ENCODE peak calls at places on chromosome 9, in eight cellular contexts. V is GM12865; W is iris pigment epithelial cell; R is NCI-H2029; B is ELR; A is EL; T is tibial nerve; F is CD4-positive, CD25-positive, alpha-beta regulatory T cell. J is an unnamed sample.

GRCh38 chr9:1978941-1979340 is 36.2 kb upstream of the SMARCA2 start:
- DNase-seq in W (peak), T (no peak), A (peak), F (no peak), B (peak), R (no peak), V (no peak), J (peak)

GRCh38 chr9:32463500-32463899 is 62.5 kb downstream of the RIGI start:
- DNase-seq in B (no peak), R (no peak), V (no peak), W (no peak), A (no peak), T (no peak), F (no peak), J (no peak)

GRCh38 chr9:107337676-107338590 is 54.9 kb downstream of the RAD23B start:
- DNase-seq in V (no peak), F (no peak), R (no peak), B (no peak), A (no peak), W (no peak), T (no peak), J (peak)

GRCh38 chr9:7185612-7186011 is 427.8 kb downstream of the KDM4C start:
- DNase-seq in T (no peak), R (no peak), A (peak), V (no peak), F (no peak), B (peak), W (peak), J (peak)

GRCh38 chr9:134485653-134486052 is 155.9 kb upstream of the COL5A1 start:
- DNase-seq in R (no peak), T (peak), A (no peak), B (no peak), V (no peak), F (no peak), W (no peak), J (no peak)

GRCh38 chr9:68999393-69000105 is 14.4 kb downstream of the PRKACG start:
- DNase-seq in A (peak), W (peak), T (no peak), R (peak), F (peak), V (peak), B (peak), J (peak)

GRCh38 chr9:118962426-118962825 is 406.8 kb downstream of the BRINP1 start:
- DNase-seq in A (peak), F (no peak), R (no peak), V (no peak), T (no peak), W (peak), B (peak), J (peak)

GRCh38 chr9:121376214-121376830 is 6.3 kb upstream of the STOM start:
- DNase-seq in F (no peak), T (no peak), A (no peak), V (no peak), R (no peak), B (peak), W (no peak), J (peak)

GRCh38 chr9:109989296-109989695 is 209.3 kb downstream of the PALM2AKAP2 start:
- DNase-seq in B (no peak), W (peak), V (no peak), R (no peak), A (peak), F (no peak), T (no peak), J (peak)

GRCh38 chr9:134630861-134631260 is 10.7 kb upstream of the COL5A1 start:
- DNase-seq in A (no peak), R (no peak), W (no peak), B (no peak), F (no peak), T (peak), V (no peak), J (no peak)

GRCh38 chr9:107351382-107352045 is 68.4 kb downstream of the RAD23B start:
- DNase-seq in T (no peak), A (no peak), V (no peak), B (peak), F (no peak), W (peak), R (no peak), J (no peak)

GRCh38 chr9:109098221-109098959 is 21.4 kb downstream of the TMEM245 start:
- DNase-seq in A (peak), T (no peak), F (no peak), W (peak), B (peak), V (peak), R (peak), J (peak)

GRCh38 chr9:106590759-106591505 is 272.0 kb upstream of the ZNF462 start:
- DNase-seq in F (no peak), A (peak), W (no peak), B (no peak), V (no peak), R (no peak), T (no peak), J (no peak)

GRCh38 chr9:105681724-105682123 is 12.6 kb upstream of the TMEM38B start:
- DNase-seq in V (no peak), A (peak), T (no peak), W (peak), R (no peak), F (no peak), B (peak), J (peak)

GRCh38 chr9:110115341-110115820 is 92.6 kb downstream of the C9orf152 start:
- DNase-seq in F (no peak), T (no peak), V (no peak), R (no peak), W (peak), B (peak), A (peak), J (peak)

GRCh38 chr9:35912791-35913400 is 3.6 kb downstream of the SPAAR start:
- DNase-seq in R (no peak), T (no peak), B (no peak), A (no peak), F (no peak), W (no peak), V (no peak), J (no peak)

GRCh38 chr9:138058181-138058580 is 180.6 kb downstream of the CACNA1B start:
- DNase-seq in R (no peak), A (no peak), T (no peak), F (no peak), V (no peak), W (no peak), B (no peak), J (no peak)

GRCh38 chr9:114677418-114677817 is 4.6 kb downstream of the TEX48 start:
- DNase-seq in V (no peak), F (no peak), A (peak), T (no peak), W (peak), R (peak), B (peak), J (peak)

GRCh38 chr9:878239-878638 is 36.7 kb downstream of the DMRT1 start:
- DNase-seq in A (no peak), V (no peak), B (no peak), W (no peak), T (no peak), F (no peak), R (no peak), J (no peak)

GRCh38 chr9:119086590-119086989 is 282.6 kb downstream of the BRINP1 start:
- DNase-seq in V (no peak), R (no peak), A (no peak), W (no peak), B (no peak), T (no peak), F (no peak), J (no peak)

GRCh38 chr9:136925414-136926153 is 19.0 kb downstream of the FBXW5 start:
- DNase-seq in F (no peak), R (no peak), V (no peak), B (no peak), A (no peak), T (no peak), W (no peak), J (no peak)

GRCh38 chr9:38371495-38371894 is 21.0 kb upstream of the ALDH1B1 start:
- DNase-seq in V (peak), A (no peak), B (peak), F (no peak), W (no peak), T (no peak), R (peak), J (no peak)

GRCh38 chr9:32928912-32929311 is 72.5 kb downstream of the APTX start:
- DNase-seq in B (no peak), R (no peak), W (no peak), V (no peak), A (no peak), F (no peak), T (no peak), J (no peak)

GRCh38 chr9:113345693-113346092 is 3.6 kb upstream of the BSPRY start:
- DNase-seq in W (no peak), F (no peak), R (no peak), B (no peak), V (no peak), T (no peak), A (no peak), J (no peak)

GRCh38 chr9:93207326-93207814 is 23.4 kb downstream of the WNK2 start:
- DNase-seq in W (peak), R (peak), A (peak), B (peak), F (no peak), T (peak), V (no peak), J (peak)

GRCh38 chr9:126304207-126304945 is 22.3 kb upstream of the MVB12B start:
- DNase-seq in V (no peak), B (no peak), R (no peak), F (no peak), A (no peak), W (no peak), T (no peak), J (no peak)

GRCh38 chr9:129568560-129569505 is 52.1 kb downstream of the C9orf50 start:
- DNase-seq in R (no peak), F (no peak), T (no peak), A (peak), W (peak), V (no peak), B (peak), J (no peak)

GRCh38 chr9:133643362-133643755 is 7.2 kb downstream of the DBH start:
- DNase-seq in A (no peak), W (no peak), F (no peak), T (no peak), B (no peak), R (no peak), V (no peak), J (no peak)

J was measured in LHCN-M2.